ENCODE peak calls at places on chromosomes 1 and 21, in five cellular contexts. E is mammary epithelial cell, S is OCI-LY7, I is GM06990, F is body of pancreas. W is an unnamed sample.

GRCh38 chr21:44982558-44983244 is 42.9 kb downstream of the SLX9 start:
- DNase-seq in S (no peak), F (no peak), E (no peak), I (no peak), W (peak; percentile 71)

GRCh38 chr1:3886106-3886670 is 13.9 kb downstream of the C1orf174 start:
- DNase-seq in S (no peak), F (no peak), I (no peak), E (no peak), W (peak; percentile 26)

GRCh38 chr1:169146536-169147214 is 40.2 kb downstream of the ATP1B1 start:
- DNase-seq in F (no peak), S (no peak), I (no peak), E (no peak), W (no peak)

GRCh38 chr1:205066221-205066818 is 17.9 kb downstream of the TMEM81 start:
- DNase-seq in E (no peak), I (no peak), F (no peak), S (peak; percentile 7), W (no peak)

GRCh38 chr1:234999513-234999940 is 129.1 kb downstream of the TOMM20 start:
- DNase-seq in E (no peak), I (no peak), S (no peak), F (no peak), W (no peak)

GRCh38 chr21:45280178-45280821 is 7.4 kb downstream of the POFUT2 start:
- DNase-seq in F (no peak), S (no peak), E (no peak), I (no peak), W (peak; percentile 21)

GRCh38 chr1:161139765-161140164 is 7.3 kb upstream of the DEDD start:
- DNase-seq in I (no peak), F (peak; percentile 52), E (peak; percentile 27), S (peak; percentile 52), W (no peak)

GRCh38 chr21:37945036-37945435 is 28.8 kb upstream of the KCNJ6 start:
- DNase-seq in F (no peak), I (no peak), S (no peak), E (no peak), W (no peak)

GRCh38 chr1:165910764-165911421 is 83.5 kb downstream of the UCK2 start:
- DNase-seq in F (peak; percentile 79), S (no peak), E (no peak), I (no peak), W (peak; percentile 71)

GRCh38 chr1:19400189-19400588 is 85.2 kb downstream of the CAPZB start:
- DNase-seq in S (no peak), F (no peak), I (no peak), E (no peak), W (no peak)

GRCh38 chr1:29789221-29789909 is 553.0 kb downstream of the PTPRU start:
- DNase-seq in S (no peak), F (no peak), I (no peak), E (peak; percentile 62), W (no peak)

GRCh38 chr1:24555591-24556413 is at the start of gene NCMAP:
- DNase-seq in F (peak; percentile 84), I (no peak), S (peak; percentile 48), E (no peak), W (peak; percentile 82)

GRCh38 chr1:16167331-16168143 is 11.7 kb upstream of the EPHA2 start:
- DNase-seq in E (no peak), S (peak; percentile 73), I (peak; percentile 67), F (peak; percentile 59), W (no peak)

GRCh38 chr1:226674892-226675719 is 64.0 kb downstream of the ITPKB start:
- DNase-seq in S (peak; percentile 97), I (peak; percentile 63), F (no peak), E (no peak), W (peak; percentile 64)

GRCh38 chr1:76639181-76639580 is 228.1 kb upstream of the ST6GALNAC5 start:
- DNase-seq in I (no peak), S (no peak), F (no peak), E (no peak), W (no peak)

GRCh38 chr1:2446394-2446793 is 29.7 kb upstream of the PLCH2 start:
- DNase-seq in I (no peak), E (no peak), F (no peak), S (no peak), W (no peak)

GRCh38 chr1:100552031-100552430 is 14.1 kb downstream of the GPR88 start:
- DNase-seq in E (no peak), I (no peak), F (no peak), S (no peak), W (no peak)

GRCh38 chr1:58789322-58789856 is 5.5 kb upstream of the JUN start:
- DNase-seq in E (no peak), S (no peak), I (no peak), F (no peak), W (no peak)

GRCh38 chr21:18499761-18500376 is 96.3 kb upstream of the TMPRSS15 start:
- DNase-seq in S (peak; percentile 67), I (peak; percentile 2), F (peak; percentile 44), E (no peak), W (no peak)

GRCh38 chr21:45016491-45017375 is 57.6 kb upstream of the ADARB1 start:
- DNase-seq in S (no peak), I (no peak), E (no peak), F (peak; percentile 14), W (no peak)

DNA sequence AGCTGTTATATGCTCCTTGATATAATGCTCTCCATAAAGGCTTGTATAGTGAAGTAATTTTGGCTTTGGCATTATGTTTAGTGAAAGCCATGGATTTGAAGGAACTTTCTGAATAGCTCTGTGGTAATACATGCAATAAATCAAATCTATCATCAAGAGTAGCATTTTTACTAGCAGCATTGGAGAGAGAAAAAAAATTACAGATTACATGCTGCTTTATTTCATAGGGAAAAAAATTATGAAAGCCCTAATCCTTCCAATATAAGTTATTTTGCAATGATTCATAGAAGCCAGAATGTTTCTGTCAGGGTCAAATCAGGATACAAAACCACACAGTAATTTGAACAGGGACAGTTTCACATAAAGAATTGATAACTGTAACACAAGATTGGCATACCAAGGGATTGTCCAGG is 250.0 kb downstream of the SPATA17 start:
- DNase-seq in F (no peak), E (no peak), I (no peak), S (no peak), W (no peak)
- H3K36me3 ChIP-seq in F (no peaks in the 10 kb centered on the region), E (no peaks in the 10 kb centered on the region), I (no peaks in the 10 kb centered on the region), S (no peaks in the 10 kb centered on the region), W (no peaks in the 10 kb centered on the region)

GRCh38 chr1:5575396-5576110 is 416.7 kb downstream of the NPHP4 start:
- DNase-seq in F (no peak), E (no peak), S (no peak), I (no peak), W (no peak)
- H3K36me3 ChIP-seq in F (no peaks in the 10 kb centered on the region), E (no peaks in the 10 kb centered on the region), S (no peaks in the 10 kb centered on the region), I (no peaks in the 10 kb centered on the region), W (no peaks in the 10 kb centered on the region)

DNA sequence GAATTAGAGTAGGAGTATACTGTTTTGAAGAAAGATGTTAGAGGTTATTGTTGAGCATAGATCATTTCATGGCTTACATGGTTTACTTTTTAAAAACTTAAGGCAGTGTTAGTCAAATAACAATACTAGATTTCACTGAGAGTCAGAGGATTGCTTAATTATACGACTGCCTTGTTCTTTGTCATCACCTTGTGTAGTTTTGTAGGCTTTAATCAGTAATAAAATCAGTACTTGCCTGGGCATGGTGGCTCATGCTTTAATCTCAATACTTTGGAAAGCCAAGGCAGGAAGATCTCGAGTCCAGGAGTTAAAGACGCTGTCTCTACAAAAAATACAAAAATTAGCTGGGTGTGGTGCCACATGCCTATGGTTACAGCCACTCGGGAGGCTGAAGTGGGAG is 41.3 kb upstream of the GPR52 start:
- DNase-seq in E (peak; percentile 82), I (no peak), S (no peak), F (no peak), W (no peak)
- H3K36me3 ChIP-seq in E (no peaks in the 10 kb centered on the region), I (no peaks in the 10 kb centered on the region), S (peaks cover 5% of the 10 kb centered on the region), F (no peaks in the 10 kb centered on the region), W (no peaks in the 10 kb centered on the region)

GRCh38 chr1:114010433-114011184 is 31.3 kb downstream of the OLFML3 start:
- DNase-seq in F (no peak), I (no peak), E (no peak), S (no peak), W (no peak)
- H3K36me3 ChIP-seq in F (no peaks in the 10 kb centered on the region), I (no peaks in the 10 kb centered on the region), E (no peaks in the 10 kb centered on the region), S (no peaks in the 10 kb centered on the region), W (no peaks in the 10 kb centered on the region)

GRCh38 chr21:34846601-34847112 is 177.9 kb downstream of the CLIC6 start:
- DNase-seq in I (no peak), E (peak; percentile 86), S (no peak), F (no peak), W (no peak)
- H3K36me3 ChIP-seq in I (no peaks in the 10 kb centered on the region), E (peaks cover 45% of the 10 kb centered on the region), S (peaks cover 23% of the 10 kb centered on the region), F (no peaks in the 10 kb centered on the region), W (peaks cover 38% of the 10 kb centered on the region)

GRCh38 chr1:206563367-206563953 is 48.8 kb downstream of the EIF2D start:
- DNase-seq in I (no peak), E (no peak), S (no peak), F (no peak), W (no peak)

GRCh38 chr1:206568256-206568655 is 44.0 kb downstream of the EIF2D start:
- DNase-seq in I (no peak), F (no peak), E (no peak), S (no peak), W (peak; percentile 62)

GRCh38 chr1:206568779-206569352 is 43.4 kb downstream of the EIF2D start:
- DNase-seq in I (no peak), F (no peak), S (no peak), E (no peak), W (no peak)

GRCh38 chr1:206566976-206567375 is 45.3 kb downstream of the EIF2D start:
- DNase-seq in F (no peak), I (no peak), E (no peak), S (no peak), W (no peak)

GRCh38 chr1:206565973-206566372 is 46.3 kb downstream of the EIF2D start:
- DNase-seq in S (no peak), I (no peak), E (no peak), F (no peak), W (no peak)
- H3K36me3 ChIP-seq in S (peaks cover 6% of the 10 kb centered on the region), I (peaks cover 43% of the 10 kb centered on the region), E (no peaks in the 10 kb centered on the region), F (no peaks in the 10 kb centered on the region), W (peaks cover 20% of the 10 kb centered on the region)